ENCODE peak calls at places on chromosomes 5 and 9, in seven cellular contexts. One of them, this sample, is unnamed.

GRCh38 chr9:132372177-132373095 is 17.6 kb upstream of the SETX start:
- DNase-seq in ascending aorta: peak
- DNase-seq in dorsolateral prefrontal cortex: peak
- DNase-seq in ovary: no peak
- DNase-seq in stomach: peak
- DNase-seq in cardiac muscle cell: peak
- DNase-seq in RWPE1: no peak
- DNase-seq in this sample: no peak

GRCh38 chr9:86187121-86187520 is 72.3 kb downstream of the C9orf153 start:
- DNase-seq in dorsolateral prefrontal cortex: no peak
- DNase-seq in cardiac muscle cell: no peak
- DNase-seq in ascending aorta: no peak
- DNase-seq in stomach: no peak
- DNase-seq in RWPE1: no peak
- DNase-seq in ovary: no peak
- DNase-seq in this sample: no peak

GRCh38 chr9:112186695-112187094 is 11.6 kb upstream of the SUSD1 start:
- DNase-seq in ovary: no peak
- DNase-seq in stomach: no peak
- DNase-seq in RWPE1: no peak
- DNase-seq in cardiac muscle cell: no peak
- DNase-seq in dorsolateral prefrontal cortex: no peak
- DNase-seq in ascending aorta: no peak
- DNase-seq in this sample: no peak

GRCh38 chr5:133149333-133149732 is 97.5 kb downstream of the HSPA4 start:
- DNase-seq in cardiac muscle cell: no peak
- DNase-seq in RWPE1: no peak
- DNase-seq in stomach: no peak
- DNase-seq in ascending aorta: no peak
- DNase-seq in ovary: no peak
- DNase-seq in dorsolateral prefrontal cortex: no peak
- DNase-seq in this sample: no peak

GRCh38 chr5:111795142-111795541 is 38.1 kb upstream of the NREP start:
- DNase-seq in ovary: no peak
- DNase-seq in cardiac muscle cell: no peak
- DNase-seq in ascending aorta: no peak
- DNase-seq in dorsolateral prefrontal cortex: no peak
- DNase-seq in stomach: no peak
- DNase-seq in RWPE1: no peak
- DNase-seq in this sample: no peak

GRCh38 chr5:122137702-122138101 is 8.4 kb downstream of the ZNF474 start:
- DNase-seq in dorsolateral prefrontal cortex: no peak
- DNase-seq in cardiac muscle cell: no peak
- DNase-seq in ovary: no peak
- DNase-seq in RWPE1: no peak
- DNase-seq in ascending aorta: no peak
- DNase-seq in stomach: no peak
- DNase-seq in this sample: no peak

GRCh38 chr9:126423022-126423708 is 96.5 kb downstream of the MVB12B start:
- DNase-seq in ascending aorta: no peak
- DNase-seq in stomach: no peak
- DNase-seq in ovary: no peak
- DNase-seq in cardiac muscle cell: no peak
- DNase-seq in dorsolateral prefrontal cortex: no peak
- DNase-seq in RWPE1: no peak
- DNase-seq in this sample: no peak

GRCh38 chr5:157870837-157871834 is 12.2 kb upstream of the CLINT1 start:
- DNase-seq in cardiac muscle cell: peak
- DNase-seq in stomach: no peak
- DNase-seq in ascending aorta: no peak
- DNase-seq in dorsolateral prefrontal cortex: no peak
- DNase-seq in RWPE1: peak
- DNase-seq in ovary: no peak
- DNase-seq in this sample: no peak

GRCh38 chr5:79399046-79399445 is 114.9 kb downstream of the HOMER1 start:
- DNase-seq in RWPE1: no peak
- DNase-seq in cardiac muscle cell: no peak
- DNase-seq in ascending aorta: no peak
- DNase-seq in ovary: no peak
- DNase-seq in dorsolateral prefrontal cortex: no peak
- DNase-seq in stomach: no peak
- DNase-seq in this sample: no peak

GRCh38 chr9:79166005-79166404 is 405.8 kb upstream of the TLE4 start:
- DNase-seq in ascending aorta: no peak
- DNase-seq in cardiac muscle cell: peak
- DNase-seq in RWPE1: no peak
- DNase-seq in dorsolateral prefrontal cortex: no peak
- DNase-seq in ovary: no peak
- DNase-seq in stomach: no peak
- DNase-seq in this sample: no peak

GRCh38 chr9:15813076-15813475 is 260.2 kb downstream of the CCDC171 start:
- DNase-seq in ovary: no peak
- DNase-seq in dorsolateral prefrontal cortex: no peak
- DNase-seq in ascending aorta: no peak
- DNase-seq in RWPE1: no peak
- DNase-seq in cardiac muscle cell: no peak
- DNase-seq in stomach: no peak
- DNase-seq in this sample: no peak

GRCh38 chr5:101929628-101930027 is 366.5 kb downstream of the SLCO4C1 start:
- DNase-seq in dorsolateral prefrontal cortex: no peak
- DNase-seq in cardiac muscle cell: no peak
- DNase-seq in stomach: no peak
- DNase-seq in RWPE1: no peak
- DNase-seq in ovary: no peak
- DNase-seq in ascending aorta: no peak
- DNase-seq in this sample: no peak

GRCh38 chr5:34731435-34732232 is 75.5 kb downstream of the RAI14 start:
- DNase-seq in RWPE1: no peak
- DNase-seq in dorsolateral prefrontal cortex: no peak
- DNase-seq in ascending aorta: no peak
- DNase-seq in ovary: no peak
- DNase-seq in cardiac muscle cell: no peak
- DNase-seq in stomach: no peak
- DNase-seq in this sample: no peak

GRCh38 chr5:141084487-141084989 is 9.9 kb upstream of the PCDHB2 start:
- DNase-seq in ovary: peak
- DNase-seq in ascending aorta: no peak
- DNase-seq in dorsolateral prefrontal cortex: peak
- DNase-seq in RWPE1: peak
- DNase-seq in cardiac muscle cell: peak
- DNase-seq in stomach: no peak
- DNase-seq in this sample: no peak

GRCh38 chr9:112111461-112111860 is 63.6 kb downstream of the SUSD1 start:
- DNase-seq in cardiac muscle cell: no peak
- DNase-seq in dorsolateral prefrontal cortex: peak
- DNase-seq in RWPE1: no peak
- DNase-seq in ascending aorta: no peak
- DNase-seq in stomach: no peak
- DNase-seq in ovary: no peak
- DNase-seq in this sample: no peak

GRCh38 chr5:157612071-157612476 is 36.5 kb upstream of the ADAM19 start:
- DNase-seq in cardiac muscle cell: no peak
- DNase-seq in dorsolateral prefrontal cortex: no peak
- DNase-seq in ascending aorta: no peak
- DNase-seq in ovary: no peak
- DNase-seq in stomach: no peak
- DNase-seq in RWPE1: peak
- DNase-seq in this sample: no peak

GRCh38 chr5:151577566-151577965 is 13.6 kb downstream of the FAT2 start:
- DNase-seq in RWPE1: no peak
- DNase-seq in dorsolateral prefrontal cortex: no peak
- DNase-seq in ascending aorta: no peak
- DNase-seq in ovary: no peak
- DNase-seq in cardiac muscle cell: no peak
- DNase-seq in stomach: no peak
- DNase-seq in this sample: no peak

GRCh38 chr5:38166832-38167231 is 91.5 kb upstream of the EGFLAM start:
- DNase-seq in dorsolateral prefrontal cortex: no peak
- DNase-seq in stomach: no peak
- DNase-seq in ovary: no peak
- DNase-seq in cardiac muscle cell: no peak
- DNase-seq in RWPE1: no peak
- DNase-seq in ascending aorta: no peak
- DNase-seq in this sample: no peak

GRCh38 chr9:87910821-87911220 is 6.9 kb upstream of the SPATA31C1 start:
- DNase-seq in ovary: no peak
- DNase-seq in dorsolateral prefrontal cortex: no peak
- DNase-seq in stomach: no peak
- DNase-seq in ascending aorta: no peak
- DNase-seq in RWPE1: no peak
- DNase-seq in cardiac muscle cell: no peak
- DNase-seq in this sample: no peak

GRCh38 chr9:87909310-87910041 is 8.3 kb upstream of the SPATA31C1 start:
- DNase-seq in stomach: peak
- DNase-seq in cardiac muscle cell: no peak
- DNase-seq in RWPE1: no peak
- DNase-seq in dorsolateral prefrontal cortex: no peak
- DNase-seq in ovary: no peak
- DNase-seq in ascending aorta: no peak
- DNase-seq in this sample: no peak
- TF ChIP-seq CTCF in stomach: no peak
- TF ChIP-seq CTCF in cardiac muscle cell: no peak
- TF ChIP-seq CTCF in RWPE1: no peak
- TF ChIP-seq CTCF in dorsolateral prefrontal cortex: no peak
- TF ChIP-seq CTCF in ovary: no peak
- TF ChIP-seq CTCF in ascending aorta: no peak
- TF ChIP-seq CTCF in this sample: no peak

DNA sequence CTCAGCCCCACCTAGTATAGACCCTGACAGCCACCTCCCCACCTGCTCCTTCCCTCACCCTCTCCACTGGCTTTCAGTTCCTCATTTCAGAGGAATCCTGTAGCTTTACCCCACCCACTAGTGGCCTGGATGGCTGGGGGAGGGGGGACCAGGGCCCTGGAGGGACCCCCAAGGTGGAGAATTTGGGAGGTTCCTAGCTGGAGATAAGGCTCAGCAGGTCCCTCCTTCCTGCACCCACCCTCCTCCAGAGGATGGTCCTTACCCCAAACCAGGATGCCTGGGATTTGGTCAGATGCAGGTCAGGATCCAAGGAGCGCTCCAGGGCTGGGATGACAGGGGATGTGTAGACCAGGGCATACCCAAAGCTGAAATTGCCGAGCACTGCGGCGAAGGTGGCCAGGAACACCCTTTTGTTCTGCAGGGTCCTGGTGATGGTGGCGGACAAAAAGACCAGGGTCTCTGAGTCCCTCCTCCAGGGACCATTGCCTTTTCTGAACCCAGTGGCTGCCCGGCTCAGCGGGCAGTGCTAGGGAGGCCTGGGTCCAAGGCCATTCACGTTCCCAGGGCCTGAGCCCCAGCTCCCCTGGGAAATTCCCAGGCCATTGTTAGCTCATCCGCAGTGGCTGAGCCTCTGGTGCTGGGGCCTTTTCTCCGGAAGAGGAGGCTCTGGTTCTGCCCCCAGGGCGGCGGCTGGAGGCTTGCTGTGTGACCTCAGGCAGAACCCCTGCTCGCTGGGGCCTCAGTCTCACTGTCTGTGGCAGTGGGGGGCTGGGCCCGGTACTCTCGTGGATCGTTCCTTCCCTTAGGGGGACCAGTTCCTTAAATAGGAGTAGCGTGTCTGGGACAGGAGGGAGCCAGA is 678 bp downstream of the SLC2A6 start:
- DNase-seq in stomach: no peak
- DNase-seq in dorsolateral prefrontal cortex: no peak
- DNase-seq in RWPE1: peak
- DNase-seq in cardiac muscle cell: peak
- DNase-seq in ovary: no peak
- DNase-seq in ascending aorta: no peak
- DNase-seq in this sample: no peak
- H3K27ac ChIP-seq in stomach: peak
- H3K27ac ChIP-seq in dorsolateral prefrontal cortex: peak
- H3K27ac ChIP-seq in RWPE1: peak
- H3K27ac ChIP-seq in cardiac muscle cell: no peak
- H3K27ac ChIP-seq in ovary: no peak
- H3K27ac ChIP-seq in ascending aorta: peak
- H3K27ac ChIP-seq in this sample: no peak

DNA sequence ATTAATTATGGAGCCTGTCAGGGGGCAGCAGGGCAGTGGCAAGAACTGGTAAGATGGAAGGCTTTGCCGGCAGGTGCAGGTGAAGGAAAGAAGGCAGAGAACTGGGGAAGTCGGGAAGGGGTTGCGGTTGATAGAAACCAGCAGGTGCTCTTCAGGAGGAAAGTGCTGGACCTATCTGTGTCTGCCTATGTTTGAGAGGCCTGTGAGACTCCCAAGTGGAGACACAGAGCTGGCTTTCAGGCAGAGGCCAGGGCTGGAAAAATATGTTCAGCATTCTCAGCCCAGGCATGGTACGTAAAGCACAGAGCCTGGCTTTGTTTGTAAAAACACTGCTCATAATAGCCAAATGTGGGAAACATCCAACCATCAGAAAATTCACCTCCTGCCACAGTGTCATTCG is 69.5 kb downstream of the S1PR3 start:
- DNase-seq in cardiac muscle cell: no peak
- DNase-seq in ovary: no peak
- DNase-seq in RWPE1: no peak
- DNase-seq in stomach: no peak
- DNase-seq in dorsolateral prefrontal cortex: no peak
- DNase-seq in ascending aorta: no peak
- DNase-seq in this sample: no peak
- TF ChIP-seq CTCF in cardiac muscle cell: no peak
- TF ChIP-seq CTCF in ovary: no peak
- TF ChIP-seq CTCF in RWPE1: no peak
- TF ChIP-seq CTCF in stomach: no peak
- TF ChIP-seq CTCF in dorsolateral prefrontal cortex: no peak
- TF ChIP-seq CTCF in ascending aorta: no peak
- TF ChIP-seq CTCF in this sample: no peak

GRCh38 chr5:114185274-114185673 is 176.6 kb upstream of the KCNN2 start:
- DNase-seq in ovary: peak
- DNase-seq in RWPE1: no peak
- DNase-seq in ascending aorta: no peak
- DNase-seq in cardiac muscle cell: peak
- DNase-seq in stomach: no peak
- DNase-seq in dorsolateral prefrontal cortex: no peak
- DNase-seq in this sample: no peak
- H3K27ac ChIP-seq in ovary: no peak
- H3K27ac ChIP-seq in RWPE1: no peak
- H3K27ac ChIP-seq in ascending aorta: no peak
- H3K27ac ChIP-seq in cardiac muscle cell: no peak
- H3K27ac ChIP-seq in stomach: no peak
- H3K27ac ChIP-seq in dorsolateral prefrontal cortex: no peak
- H3K27ac ChIP-seq in this sample: no peak

GRCh38 chr9:113531919-113532808 is 68.6 kb downstream of the RGS3 start:
- DNase-seq in ascending aorta: no peak
- DNase-seq in dorsolateral prefrontal cortex: no peak
- DNase-seq in RWPE1: no peak
- DNase-seq in stomach: no peak
- DNase-seq in cardiac muscle cell: no peak
- DNase-seq in ovary: peak
- DNase-seq in this sample: no peak
- TF ChIP-seq CTCF in ascending aorta: no peak
- TF ChIP-seq CTCF in dorsolateral prefrontal cortex: no peak
- TF ChIP-seq CTCF in RWPE1: no peak
- TF ChIP-seq CTCF in stomach: no peak
- TF ChIP-seq CTCF in cardiac muscle cell: no peak
- TF ChIP-seq CTCF in ovary: no peak
- TF ChIP-seq CTCF in this sample: no peak

This sample was measured in AG04450.